ENCODE peak calls at places on chromosomes 3 and 15, in four cellular contexts. X, C, O and U are unnamed samples.

GRCh38 chr3:15327941-15328340 is 4.4 kb downstream of the SH3BP5 start:
- DNase-seq in C (peak), X (peak), O (peak), U (peak)

GRCh38 chr3:179853176-179853575 is 183.6 kb downstream of the PEX5L start:
- DNase-seq in C (no peak), O (no peak), X (peak), U (no peak)

GRCh38 chr3:187274315-187274976 is 17.1 kb downstream of the MASP1 start:
- DNase-seq in C (no peak), O (no peak), X (no peak), U (no peak)

GRCh38 chr3:8767181-8767666 is 2.2 kb downstream of the OXTR start:
- DNase-seq in C (no peak), X (no peak), O (no peak), U (no peak)

GRCh38 chr3:133620066-133620784 is 41.5 kb downstream of the TOPBP1 start:
- DNase-seq in C (no peak), X (peak), O (no peak), U (no peak)

GRCh38 chr3:191641789-191642188 is 180.8 kb downstream of the PYDC2 start:
- DNase-seq in X (no peak), O (no peak), C (no peak), U (no peak)

GRCh38 chr15:57784081-57784488 is 77.6 kb downstream of the POLR2M start:
- DNase-seq in C (no peak), O (no peak), X (no peak), U (no peak)

GRCh38 chr15:43769584-43770228 is 7.1 kb downstream of the ELL3 start:
- DNase-seq in O (peak), X (peak), C (peak), U (peak)

GRCh38 chr3:138625707-138626365 is 17.3 kb downstream of the FAIM start:
- DNase-seq in C (no peak), O (no peak), X (no peak), U (no peak)

GRCh38 chr3:113084777-113085176 is 94.0 kb downstream of the GTPBP8 start:
- DNase-seq in X (no peak), O (no peak), C (peak), U (no peak)

GRCh38 chr3:35968223-35968622 is 328.9 kb downstream of the ARPP21 start:
- DNase-seq in C (no peak), X (no peak), O (no peak), U (no peak)

GRCh38 chr3:61807865-61808276 is 246.5 kb downstream of the PTPRG start:
- DNase-seq in X (no peak), O (peak), C (no peak), U (no peak)

GRCh38 chr3:48560648-48561018 is 2.9 kb downstream of the UCN2 start:
- DNase-seq in X (no peak), O (no peak), C (no peak), U (no peak)

GRCh38 chr3:54939591-54940300 is 11.9 kb upstream of the LRTM1 start:
- DNase-seq in O (no peak), C (no peak), X (no peak), U (no peak)

GRCh38 chr3:23402728-23403505 is 199.8 kb downstream of the UBE2E2 start:
- DNase-seq in O (no peak), C (no peak), X (peak), U (no peak)

GRCh38 chr15:101617390-101617965 is 34.7 kb downstream of the TM2D3 start:
- DNase-seq in O (no peak), X (no peak), C (no peak), U (no peak)

GRCh38 chr3:190883973-190884832 is 21.7 kb upstream of the GMNC start:
- DNase-seq in O (peak), X (peak), C (peak), U (peak)

GRCh38 chr3:195540031-195540430 is 3.1 kb downstream of the PPP1R2 start:
- DNase-seq in X (peak), O (no peak), C (no peak), U (no peak)

GRCh38 chr3:51681453-51681852 is 10.4 kb downstream of the TEX264 start:
- DNase-seq in X (peak), O (no peak), C (peak), U (no peak)

GRCh38 chr3:107425033-107425432 is 47.8 kb downstream of the CCDC54 start:
- DNase-seq in O (no peak), C (no peak), X (no peak), U (no peak)

GRCh38 chr15:75680007-75680789 is 32.5 kb downstream of the CSPG4 start:
- DNase-seq in O (no peak), C (no peak), X (no peak), U (no peak)

GRCh38 chr15:37014137-37014536 is 86.2 kb downstream of the MEIS2 start:
- DNase-seq in C (no peak), X (no peak), O (no peak), U (no peak)

GRCh38 chr15:22895465-22896190 is 57.2 kb downstream of the NIPA2 start:
- DNase-seq in C (peak), X (peak), O (no peak), U (no peak)

GRCh38 chr3:124854027-124854426 is 33.1 kb downstream of the ITGB5 start:
- DNase-seq in C (no peak), X (no peak), O (no peak), U (no peak)

GRCh38 chr15:60479711-60480110 is 769 bp upstream of the ICE2 start:
- DNase-seq in C (no peak), X (peak), O (no peak), U (no peak)

GRCh38 chr3:189305412-189305811 is 133.6 kb downstream of the TPRG1 start:
- DNase-seq in C (no peak), X (peak), O (no peak), U (no peak)

GRCh38 chr15:72155021-72155621 is 36.9 kb downstream of the SENP8 start:
- DNase-seq in X (no peak), C (peak), O (peak), U (peak)